ENCODE peak calls at places on chromosomes 4 and X, in seven cellular contexts. G is testis; U is GM12878; T is tibial artery; V is left ventricle myocardium inferior; Q is aorta; E is CD4-positive, alpha-beta memory T cell. S is an unnamed sample.

GRCh38 chr4:52377563-52377962 is 281.5 kb downstream of the USP46 start:
- DNase-seq in G (no peak), T (no peak), U (no peak), V (no peak), E (no peak), Q (no peak), S (no peak)

GRCh38 chrX:153647461-153648357 is 706 bp downstream of the DUSP9 start:
- DNase-seq in Q (peak; percentile 35), E (no peak), U (no peak), T (no peak), G (no peak), V (no peak), S (no peak)

GRCh38 chr4:9942921-9943600 is 78.2 kb downstream of the SLC2A9 start:
- DNase-seq in T (no peak), G (no peak), U (no peak), V (no peak), E (no peak), Q (no peak), S (no peak)

GRCh38 chr4:7462509-7462971 is 27.8 kb upstream of the PSAPL1 start:
- DNase-seq in G (peak; percentile 70), V (peak; percentile 27), Q (no peak), U (no peak), T (no peak), E (no peak), S (no peak)

GRCh38 chr4:165668694-165669093 is 204.3 kb upstream of the TLL1 start:
- DNase-seq in V (no peak), G (no peak), T (no peak), Q (no peak), U (no peak), E (no peak), S (no peak)

GRCh38 chr4:148059617-148060180 is 327.8 kb downstream of the ARHGAP10 start:
- DNase-seq in T (no peak), E (no peak), U (peak; percentile 46), Q (no peak), G (no peak), V (peak; percentile 43), S (no peak)

GRCh38 chr4:85953651-85954018 is 406.2 kb downstream of the MAPK10 start:
- DNase-seq in G (no peak), E (no peak), Q (no peak), T (no peak), U (no peak), V (no peak), S (no peak)

GRCh38 chr4:95580226-95580625 is 31.5 kb upstream of the UNC5C start:
- DNase-seq in V (no peak), E (no peak), T (no peak), G (no peak), U (no peak), Q (no peak), S (no peak)

GRCh38 chr4:113744667-113745241 is 16.8 kb downstream of the CAMK2D start:
- DNase-seq in Q (no peak), V (no peak), T (no peak), G (no peak), U (no peak), E (no peak), S (no peak)

GRCh38 chrX:47360423-47361179 is 9.8 kb upstream of the ZNF157 start:
- DNase-seq in E (no peak), U (no peak), T (no peak), G (no peak), V (no peak), Q (no peak), S (no peak)

GRCh38 chr4:104728380-104729122 is 233.9 kb upstream of the CXXC4 start:
- DNase-seq in G (no peak), V (no peak), Q (no peak), U (no peak), T (no peak), E (no peak), S (no peak)

GRCh38 chr4:41134581-41134980 is 79.8 kb downstream of the APBB2 start:
- DNase-seq in T (no peak), Q (no peak), V (no peak), U (no peak), E (no peak), G (no peak), S (no peak)

GRCh38 chr4:183080372-183081115 is 18.5 kb upstream of the WWC2 start:
- DNase-seq in V (no peak), G (no peak), E (no peak), U (no peak), T (no peak), Q (no peak), S (no peak)

GRCh38 chr4:72340803-72341431 is 228.1 kb downstream of the ADAMTS3 start:
- DNase-seq in G (no peak), E (no peak), Q (no peak), V (no peak), T (no peak), U (no peak), S (no peak)

GRCh38 chr4:125243835-125244397 is 70.8 kb upstream of the FAT4 start:
- DNase-seq in T (no peak), G (no peak), U (no peak), E (no peak), Q (no peak), V (no peak), S (no peak)

GRCh38 chrX:22577181-22577580 is 304.5 kb downstream of the CBLL2 start:
- DNase-seq in U (no peak), E (no peak), T (no peak), G (no peak), Q (no peak), V (no peak), S (no peak)

GRCh38 chr4:72954811-72955210 is 114.7 kb downstream of the COX18 start:
- DNase-seq in V (no peak), E (no peak), U (no peak), Q (no peak), T (no peak), G (no peak), S (no peak)

GRCh38 chrX:119008122-119008744 is 33.8 kb downstream of the LONRF3 start:
- DNase-seq in V (no peak), G (peak; percentile 25), Q (no peak), T (no peak), U (no peak), E (peak; percentile 10), S (peak; percentile 19)

GRCh38 chr4:121256346-121256745 is 92.2 kb upstream of the TNIP3 start:
- DNase-seq in Q (no peak), T (no peak), E (peak; percentile 19), G (no peak), V (no peak), U (peak; percentile 77), S (peak; percentile 88)

GRCh38 chr4:6160536-6160935 is 39.8 kb downstream of the JAKMIP1 start:
- DNase-seq in T (no peak), E (no peak), Q (no peak), G (no peak), U (no peak), V (no peak), S (no peak)

GRCh38 chr4:41644288-41644914 is 104.1 kb downstream of the PHOX2B start:
- DNase-seq in Q (peak; percentile 80), E (no peak), T (peak; percentile 61), G (peak; percentile 84), V (peak; percentile 77), U (no peak), S (no peak)

GRCh38 chr4:152620915-152621314 is 58.9 kb downstream of the TMEM154 start:
- DNase-seq in T (no peak), V (no peak), U (no peak), E (no peak), G (no peak), Q (no peak), S (no peak)

GRCh38 chr4:138572007-138572406 is 329.9 kb upstream of the SLC7A11 start:
- DNase-seq in U (no peak), T (no peak), Q (no peak), E (no peak), V (no peak), G (no peak), S (no peak)

GRCh38 chrX:95071621-95072020 is 1397.6 kb downstream of the FAM133A start:
- DNase-seq in U (no peak), Q (no peak), E (no peak), G (no peak), V (no peak), T (no peak), S (no peak)

DNA sequence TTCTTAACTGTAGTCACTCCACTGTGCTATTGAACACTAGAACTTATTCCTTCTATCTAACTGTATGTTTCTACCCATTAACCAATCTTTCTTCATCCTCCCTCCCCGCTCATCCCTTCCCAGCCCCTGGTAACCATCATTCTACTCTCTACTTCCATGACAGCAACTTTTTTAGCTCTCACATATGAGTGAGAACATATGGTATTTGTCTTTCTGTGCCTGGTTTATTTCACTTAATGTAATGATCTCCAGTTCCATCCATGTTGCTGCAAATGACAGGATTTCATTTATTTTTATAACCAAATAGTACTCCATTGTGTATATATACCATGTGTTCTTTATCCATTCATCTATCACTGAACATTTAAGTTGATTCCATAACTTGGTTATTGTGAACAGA is 186.5 kb downstream of the GABRB1 start:
- DNase-seq in U (no peak), G (no peak), T (no peak), V (no peak), Q (no peak), E (no peak), S (no peak)
- H3K9me3 ChIP-seq in U (no peaks in the 10 kb centered on the region), G (no peaks in the 10 kb centered on the region), T (no peaks in the 10 kb centered on the region), V (no peaks in the 10 kb centered on the region), Q (no peaks in the 10 kb centered on the region), E (no peaks in the 10 kb centered on the region), S (no peaks in the 10 kb centered on the region)

GRCh38 chrX:58044130-58044529 is 133.9 kb upstream of the ZXDA start:
- DNase-seq in E (no peak), G (no peak), U (no peak), V (no peak), T (no peak), Q (no peak), S (no peak)
- H3K9me3 ChIP-seq in E (no peaks in the 10 kb centered on the region), G (no peaks in the 10 kb centered on the region), U (no peaks in the 10 kb centered on the region), V (peaks cover 16% of the 10 kb centered on the region), T (peaks cover 23% of the 10 kb centered on the region), Q (no peaks in the 10 kb centered on the region), S (no peaks in the 10 kb centered on the region)

DNA sequence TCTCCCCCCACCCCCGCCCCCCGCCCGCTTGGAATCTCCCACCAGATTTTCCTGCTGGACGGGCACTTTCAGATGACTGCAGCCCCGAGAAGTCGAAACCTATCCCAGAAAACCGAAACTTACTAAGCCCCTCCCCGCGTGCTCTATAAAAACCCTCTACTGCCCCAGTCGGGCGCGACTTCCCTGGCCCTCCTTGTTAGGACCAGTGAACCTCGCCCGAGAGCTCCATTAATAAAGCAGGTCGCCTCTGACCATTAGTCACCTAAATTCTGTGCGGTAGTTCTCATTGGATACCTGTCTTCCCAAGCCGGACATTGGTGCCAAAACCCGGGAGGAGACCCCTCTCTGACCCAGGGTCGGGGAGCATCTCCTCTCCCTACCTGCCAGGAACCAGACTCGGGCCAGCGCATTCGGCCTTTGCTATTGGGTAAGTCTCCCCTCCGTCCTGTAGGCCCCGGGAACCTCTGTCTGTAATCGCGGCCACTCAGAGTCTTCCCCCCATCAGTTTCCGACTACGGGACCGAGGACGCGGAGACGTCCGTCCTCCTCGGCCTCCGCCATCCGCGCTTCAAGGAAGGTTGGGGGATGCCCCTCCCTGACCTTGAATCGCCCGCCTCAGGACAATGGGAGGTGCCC is 958.0 kb downstream of the RPA4 start:
- DNase-seq in G (no peak), Q (no peak), V (no peak), U (no peak), E (no peak), T (no peak), S (no peak)
- H3K9me3 ChIP-seq in G (no peaks in the 10 kb centered on the region), Q (no peaks in the 10 kb centered on the region), V (no peaks in the 10 kb centered on the region), U (no peaks in the 10 kb centered on the region), E (no peaks in the 10 kb centered on the region), T (no peaks in the 10 kb centered on the region), S (no peaks in the 10 kb centered on the region)

DNA sequence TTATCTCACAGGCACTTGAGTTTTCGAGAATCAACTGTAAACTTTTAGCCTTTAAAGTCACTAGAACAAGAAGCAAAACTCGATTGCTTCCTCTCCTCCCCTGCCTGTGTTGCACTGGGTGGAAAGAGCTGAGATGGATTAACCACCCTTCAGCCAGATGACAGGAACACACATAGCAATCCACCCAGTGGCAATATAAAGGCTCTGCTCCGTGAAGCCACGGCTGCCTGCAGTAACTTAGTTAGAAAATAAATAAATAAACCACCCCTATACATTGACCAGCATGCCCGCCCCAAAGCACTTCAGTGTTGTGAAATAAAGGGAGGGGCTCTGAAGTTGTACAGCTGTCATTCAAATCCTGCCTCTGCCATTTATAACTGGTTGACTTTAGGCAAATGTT is 217.1 kb upstream of the LDB2 start:
- DNase-seq in V (no peak), U (no peak), G (no peak), E (no peak), T (no peak), Q (no peak), S (no peak)
- H3K9me3 ChIP-seq in V (peaks cover 17% of the 10 kb centered on the region), U (no peaks in the 10 kb centered on the region), G (no peaks in the 10 kb centered on the region), E (no peaks in the 10 kb centered on the region), T (no peaks in the 10 kb centered on the region), Q (no peaks in the 10 kb centered on the region), S (no peaks in the 10 kb centered on the region)

S was measured in CD4-positive, CD25-positive, alpha-beta regulatory T cell.